ENCODE peak calls at places on chromosomes 4 and X, in ten cellular contexts. E is tibial artery, G is aorta, X is pancreas, C is transverse colon, O is ovary, Z is left ventricle myocardium inferior, Y is Panc1, L is GM23248, K is left lung. U is an unnamed sample. For H3K27me3 and H3K9me3, the result is how much of the 10 kb centered on the place peaks cover.

GRCh38 chr4:168699224-168699878 is 202.5 kb downstream of the PALLD start:
- DNase-seq in X (peak), K (no peak), G (no peak), E (no peak), Z (no peak), L (no peak), C (no peak), O (no peak), Y (no peak), U (no peak)

GRCh38 chrX:109856974-109857373 is 123.9 kb upstream of the ACSL4 start:
- DNase-seq in O (no peak), K (no peak), G (no peak), L (peak), E (no peak), Z (no peak), X (no peak), C (no peak), Y (no peak), U (no peak)

GRCh38 chr4:151524610-151525009 is 115.6 kb downstream of the FHIP1A start:
- DNase-seq in G (no peak), E (no peak), Y (no peak), Z (no peak), C (no peak), K (no peak), X (no peak), L (no peak), O (no peak), U (no peak)

GRCh38 chr4:81606796-81607550 is 135.3 kb upstream of the RASGEF1B start:
- DNase-seq in C (peak), K (peak), L (peak), G (peak), O (peak), Y (no peak), X (no peak), E (peak), Z (no peak), U (no peak)

GRCh38 chrX:13590914-13591313 is 21.5 kb downstream of the EGFL6 start:
- DNase-seq in L (no peak), X (no peak), Z (no peak), E (no peak), G (no peak), Y (no peak), K (no peak), O (no peak), C (no peak), U (no peak)

GRCh38 chr4:100742045-100742444 is 224.2 kb upstream of the EMCN start:
- DNase-seq in L (peak), O (no peak), Z (no peak), Y (no peak), K (no peak), X (no peak), G (no peak), E (no peak), C (no peak), U (no peak)

GRCh38 chr4:17283832-17284231 is 228.1 kb downstream of the QDPR start:
- DNase-seq in Z (no peak), L (no peak), K (no peak), G (no peak), C (no peak), X (no peak), Y (no peak), O (no peak), E (no peak), U (no peak)

GRCh38 chr4:5611656-5612187 is 96.6 kb downstream of the EVC2 start:
- DNase-seq in E (no peak), O (no peak), Z (no peak), K (no peak), Y (no peak), G (no peak), L (no peak), C (no peak), X (no peak), U (no peak)

GRCh38 chr4:24659241-24659961 is 75.0 kb upstream of the DHX15 start:
- DNase-seq in G (no peak), C (no peak), E (no peak), X (no peak), Z (no peak), K (no peak), L (peak), O (no peak), Y (no peak), U (no peak)

GRCh38 chrX:18887177-18887820 is 96.6 kb downstream of the PHKA2 start:
- DNase-seq in X (no peak), E (no peak), C (peak), O (peak), G (peak), Y (no peak), L (peak), Z (peak), K (peak), U (no peak)

GRCh38 chr4:14165253-14165942 is 537.9 kb upstream of the BOD1L1 start:
- DNase-seq in E (peak), X (no peak), Z (no peak), Y (no peak), L (no peak), O (no peak), K (no peak), G (no peak), C (peak), U (no peak)

GRCh38 chrX:53320543-53321215 is 39.3 kb upstream of the IQSEC2 start:
- DNase-seq in G (no peak), Z (no peak), C (peak), X (peak), L (peak), E (no peak), Y (no peak), O (no peak), K (no peak), U (peak)

GRCh38 chr4:182190306-182190705 is 52.9 kb upstream of the TENM3 start:
- DNase-seq in X (no peak), C (no peak), K (no peak), O (no peak), L (no peak), Z (no peak), G (no peak), E (no peak), Y (no peak), U (no peak)

GRCh38 chrX:130702867-130703707 is 199.9 kb downstream of the ENOX2 start:
- DNase-seq in Y (no peak), C (no peak), K (no peak), L (peak), X (no peak), Z (no peak), O (no peak), E (no peak), G (no peak), U (no peak)

GRCh38 chrX:78997870-78998558 is 52.8 kb downstream of the P2RY10 start:
- DNase-seq in G (no peak), Y (no peak), C (no peak), K (no peak), E (no peak), L (no peak), X (no peak), O (no peak), Z (no peak), U (no peak)

GRCh38 chr4:76744253-76744921 is 153.6 kb downstream of the SOWAHB start:
- DNase-seq in Z (no peak), K (no peak), X (no peak), E (no peak), L (peak), C (no peak), Y (no peak), G (no peak), O (no peak), U (no peak)

GRCh38 chr4:168868044-168868855 is 141.8 kb downstream of the CBR4 start:
- DNase-seq in Z (no peak), C (no peak), X (no peak), E (no peak), Y (no peak), K (no peak), O (no peak), G (no peak), L (peak), U (no peak)

GRCh38 chrX:133544105-133544504 is 128.8 kb upstream of the GPC4 start:
- DNase-seq in Z (no peak), G (no peak), Y (no peak), O (no peak), E (no peak), C (no peak), L (peak), K (no peak), X (peak), U (no peak)

GRCh38 chr4:88659890-88660208 is 37.8 kb downstream of the NAP1L5 start:
- DNase-seq in G (no peak), C (no peak), Y (no peak), E (no peak), K (no peak), X (no peak), O (no peak), Z (no peak), L (no peak), U (no peak)

GRCh38 chr4:174136013-174136412 is 147.5 kb downstream of the FBXO8 start:
- DNase-seq in X (no peak), C (no peak), Y (no peak), L (peak), K (no peak), O (no peak), E (no peak), Z (no peak), G (no peak), U (no peak)

GRCh38 chr4:174134361-174134760 is 149.1 kb downstream of the FBXO8 start:
- DNase-seq in E (no peak), Y (no peak), C (no peak), L (peak), G (no peak), O (no peak), K (no peak), X (no peak), Z (no peak), U (no peak)

GRCh38 chr4:174137698-174138097 is 145.8 kb downstream of the FBXO8 start:
- DNase-seq in Y (no peak), E (no peak), X (no peak), O (no peak), G (no peak), Z (no peak), K (no peak), C (no peak), L (no peak), U (no peak)

GRCh38 chr4:174133525-174133924 is 149.9 kb downstream of the FBXO8 start:
- DNase-seq in L (no peak), O (no peak), X (no peak), E (no peak), Z (no peak), Y (no peak), K (no peak), G (no peak), C (no peak), U (no peak)

DNA sequence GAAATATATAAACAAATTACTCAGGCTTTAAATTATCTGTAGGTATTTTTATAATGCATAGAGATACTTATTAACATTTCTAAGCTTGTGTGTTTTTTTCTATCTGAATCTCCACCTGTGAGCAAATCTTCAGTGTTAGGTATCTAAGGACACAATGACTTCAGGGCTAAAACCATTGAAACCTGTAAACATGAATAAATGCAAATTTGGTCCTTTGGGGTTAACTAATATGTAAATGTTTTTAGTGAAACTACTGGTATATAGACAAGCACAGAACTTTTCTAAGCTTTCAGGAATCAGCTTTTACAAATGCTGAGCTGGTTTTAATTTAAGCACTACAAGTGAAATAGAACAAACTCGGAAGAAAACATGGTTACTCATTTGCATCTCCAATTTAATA is 147.9 kb downstream of the FBXO8 start:
- DNase-seq in X (no peak), O (no peak), Z (no peak), Y (no peak), E (no peak), K (no peak), L (no peak), G (no peak), C (no peak), U (no peak)
- H3K27me3 ChIP-seq in X (under half), O (under half), Z (under half), Y (under half), E (under half), K (under half), L (under half), G (under half), C (under half), U (under half)

GRCh38 chrX:119398974-119399771 is at the start of gene SLC25A43:
- DNase-seq in X (peak), E (peak), L (peak), Z (peak), O (peak), G (peak), K (peak), Y (no peak), C (peak), U (peak)

GRCh38 chrX:119401569-119401968 is 2.4 kb downstream of the SLC25A43 start:
- DNase-seq in E (no peak), Y (no peak), X (no peak), L (no peak), Z (no peak), K (no peak), C (no peak), O (no peak), G (no peak), U (no peak)

GRCh38 chrX:119398587-119398973 is 556 bp upstream of the SLC25A43 start:
- DNase-seq in X (no peak), L (peak), Y (no peak), E (no peak), G (no peak), Z (no peak), K (no peak), C (peak), O (no peak), U (no peak)

GRCh38 chrX:119399772-119400101 is 601 bp downstream of the SLC25A43 start:
- DNase-seq in G (no peak), Y (no peak), L (peak), O (no peak), Z (no peak), X (no peak), E (no peak), K (no peak), C (no peak), U (no peak)

DNA sequence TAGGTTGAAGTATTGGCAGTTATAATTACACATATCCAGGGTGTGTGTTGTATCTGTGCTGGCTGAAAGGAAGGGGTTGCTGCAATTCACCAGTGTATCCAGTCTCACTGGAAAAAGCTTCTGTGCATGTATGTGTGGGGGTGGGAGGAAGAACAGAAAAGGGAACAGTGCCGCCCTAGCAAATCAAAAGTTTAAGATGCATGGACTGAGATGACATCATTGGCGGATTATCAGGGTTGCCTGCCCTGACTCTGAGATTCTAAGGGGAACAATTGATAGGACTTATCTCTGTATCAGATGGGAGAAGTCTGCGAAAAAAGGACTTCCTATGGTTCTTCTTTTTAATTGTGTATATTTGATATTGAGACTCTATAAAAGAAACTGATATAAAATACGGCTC is 3.5 kb downstream of the SLC25A43 start:
- DNase-seq in Z (no peak), C (no peak), Y (no peak), L (no peak), K (no peak), E (no peak), X (no peak), O (no peak), G (no peak), U (no peak)
- H3K9me3 ChIP-seq in Z (under half), C (under half), Y (under half), L (under half), K (under half), E (under half), X (under half), O (under half), G (under half), U (under half)

GRCh38 chrX:107857815-107858214 is 32.1 kb downstream of the MID2 start:
- DNase-seq in C (no peak), O (no peak), E (no peak), Z (no peak), Y (no peak), X (no peak), L (no peak), K (no peak), G (no peak), U (no peak)

GRCh38 chrX:107856289-107856688 is 30.6 kb downstream of the MID2 start:
- DNase-seq in G (no peak), L (no peak), Z (no peak), X (no peak), Y (no peak), K (no peak), O (no peak), C (no peak), E (no peak), U (no peak)

GRCh38 chrX:107861056-107861455 is 35.4 kb downstream of the MID2 start:
- DNase-seq in O (no peak), K (no peak), G (no peak), X (no peak), E (no peak), Z (no peak), L (no peak), Y (no peak), C (no peak), U (no peak)
- H3K27me3 ChIP-seq in O (under half), K (under half), G (under half), X (under half), E (under half), Z (under half), L (under half), Y (under half), C (under half), U (under half)

DNA sequence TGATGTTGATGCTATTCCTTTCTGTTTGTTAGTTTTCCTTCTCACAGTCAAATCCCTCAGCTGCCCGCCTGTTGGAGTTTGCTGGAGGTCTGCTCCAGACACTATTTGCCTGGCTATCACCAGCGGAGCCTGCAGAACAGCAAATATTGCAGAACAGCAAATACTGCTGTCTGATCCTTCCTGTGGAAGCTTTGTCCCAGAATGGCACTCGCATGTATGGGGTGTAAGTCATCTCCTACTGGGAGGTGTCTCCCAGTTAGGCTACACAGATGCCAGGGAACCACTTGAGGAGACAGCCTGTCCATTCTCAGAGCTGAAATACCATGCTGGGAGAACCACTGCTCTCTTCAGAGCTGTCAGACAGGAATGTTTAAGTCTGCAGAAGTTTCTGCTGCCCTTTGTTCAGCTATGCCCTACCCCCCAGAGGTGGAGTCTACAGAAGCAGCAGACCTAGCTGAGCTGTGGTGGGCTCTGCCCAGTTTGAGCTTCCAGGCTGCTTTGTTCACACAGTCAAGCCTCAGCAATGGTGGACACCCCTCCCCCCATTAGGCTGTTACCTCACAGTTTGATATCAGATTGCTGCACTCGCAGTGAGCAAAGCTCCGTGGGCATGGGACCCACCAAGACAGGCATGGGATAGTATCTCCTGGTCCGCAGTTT is 74.9 kb downstream of the SPIN3 start:
- DNase-seq in L (no peak), Z (no peak), C (no peak), O (no peak), X (no peak), Y (no peak), G (no peak), E (no peak), K (no peak), U (no peak)
- H3K9me3 ChIP-seq in L (under half), Z (under half), C (under half), O (under half), X (under half), Y (under half), G (under half), E (under half), K (under half), U (under half)

DNA sequence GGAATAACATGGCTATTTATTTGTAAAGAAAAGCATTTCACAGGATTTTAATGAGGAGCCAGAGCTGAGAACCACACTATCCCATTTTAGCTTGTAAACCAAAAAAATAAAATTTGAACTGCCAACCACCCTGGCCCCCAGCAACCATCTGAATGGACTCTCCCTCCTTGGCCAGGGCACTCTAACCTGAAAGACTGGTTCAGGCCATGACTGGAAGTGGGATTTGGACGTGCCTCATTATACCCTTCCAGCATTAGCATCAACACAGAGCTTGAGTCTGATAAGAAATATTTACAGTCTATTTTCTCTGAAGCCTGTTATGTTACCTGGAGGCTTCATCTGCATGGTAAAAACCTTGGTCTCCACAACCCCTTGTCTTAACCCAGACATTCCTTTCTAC is 30.0 kb downstream of the METAP1 start:
- DNase-seq in Z (no peak), Y (no peak), O (no peak), C (no peak), K (no peak), X (no peak), L (no peak), G (no peak), E (no peak), U (no peak)
- H3K27me3 ChIP-seq in Z (under half), Y (under half), O (under half), C (under half), K (under half), X (under half), L (under half), G (under half), E (under half), U (under half)

DNA sequence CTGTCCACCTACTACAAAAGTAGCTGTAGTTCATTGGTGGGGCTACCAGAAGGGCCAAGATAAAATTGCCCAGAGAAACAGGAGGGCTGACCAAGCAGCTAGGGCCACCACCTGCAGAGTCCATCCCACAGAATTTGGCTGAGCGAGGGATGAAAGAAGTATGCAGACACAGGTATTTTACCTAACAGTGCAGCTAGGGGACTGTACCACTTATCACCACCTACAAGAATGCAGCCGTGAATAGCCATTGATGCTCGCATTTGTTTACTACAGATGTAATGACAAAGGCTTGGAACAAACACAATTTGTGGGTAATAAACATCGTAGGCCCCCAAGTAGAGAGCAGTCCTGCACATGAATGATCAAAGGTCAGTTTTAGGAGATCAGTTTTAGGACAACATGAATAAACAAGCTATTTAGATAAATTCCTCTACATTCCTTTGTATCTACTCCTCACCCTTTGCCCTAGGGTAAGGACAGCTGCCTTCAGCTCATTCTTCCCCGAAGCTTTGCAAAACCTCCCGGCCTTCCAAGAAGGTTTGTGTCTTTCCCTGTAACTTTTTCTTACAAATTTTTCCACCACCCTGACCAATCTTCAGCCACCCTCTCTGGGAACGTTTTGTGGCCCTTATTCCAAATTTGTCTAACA is 49.5 kb downstream of the ZNF718 start:
- DNase-seq in L (no peak), K (no peak), E (no peak), O (no peak), C (no peak), X (no peak), Z (no peak), G (no peak), Y (no peak), U (no peak)
- H3K9me3 ChIP-seq in L (under half), K (half or more), E (under half), O (under half), C (half or more), X (under half), Z (half or more), G (under half), Y (under half), U (under half)

U was measured in adrenal gland.